ENCODE peak calls at places on chromosomes 5 and 9, in five cellular contexts. I, U, C, X and N are unnamed samples.

GRCh38 chr9:123615381-123615780 is 259.4 kb downstream of the CRB2 start:
- DNase-seq in X (no peak), C (no peak), I (no peak), U (no peak), N (no peak)

GRCh38 chr5:35342664-35343063 is 112.4 kb upstream of the PRLR start:
- DNase-seq in C (no peak), U (no peak), I (no peak), X (no peak), N (no peak)

GRCh38 chr5:146151970-146152369 is 30.5 kb downstream of the LARS1 start:
- DNase-seq in I (no peak), U (no peak), C (no peak), X (no peak), N (no peak)

GRCh38 chr5:115599502-115599901 is 2.8 kb downstream of the TICAM2 start:
- DNase-seq in X (no peak), U (peak; percentile 56), C (no peak), I (no peak), N (no peak)

GRCh38 chr5:160628295-160629006 is 206.8 kb downstream of the PTTG1 start:
- DNase-seq in I (no peak), U (no peak), C (no peak), X (no peak), N (no peak)

GRCh38 chr5:102747386-102748166 is 7.5 kb upstream of the PAM start:
- DNase-seq in X (no peak), U (no peak), C (no peak), I (no peak), N (no peak)

GRCh38 chr9:38181866-38182265 is 112.8 kb upstream of the SHB start:
- DNase-seq in X (no peak), U (no peak), C (no peak), I (no peak), N (no peak)

GRCh38 chr5:77282337-77283027 is 72.0 kb downstream of the PDE8B start:
- DNase-seq in I (no peak), C (no peak), U (peak; percentile 88), X (no peak), N (no peak)

GRCh38 chr9:127673234-127673633 is 33.6 kb upstream of the CFAP157 start:
- DNase-seq in C (no peak), U (no peak), I (no peak), X (no peak), N (no peak)

GRCh38 chr9:20316372-20316771 is 305.9 kb downstream of the MLLT3 start:
- DNase-seq in C (no peak), I (no peak), U (no peak), X (no peak), N (no peak)

GRCh38 chr5:54229041-54229780 is 81.2 kb downstream of the ARL15 start:
- DNase-seq in X (peak; percentile 54), C (peak; percentile 25), I (peak; percentile 51), U (peak; percentile 58), N (peak; percentile 57)

GRCh38 chr5:169097374-169097831 is 203.5 kb downstream of the SLIT3 start:
- DNase-seq in C (no peak), I (no peak), U (peak; percentile 2), X (no peak), N (no peak)

GRCh38 chr5:8827701-8828100 is 718.2 kb downstream of the SEMA5A start:
- DNase-seq in U (peak; percentile 57), C (no peak), X (no peak), I (no peak), N (no peak)

GRCh38 chr5:153960269-153961215 is 78.2 kb downstream of the FAM114A2 start:
- DNase-seq in C (no peak), I (no peak), X (no peak), U (no peak), N (no peak)

GRCh38 chr5:88743231-88743879 is 139.6 kb downstream of the MEF2C start:
- DNase-seq in I (peak; percentile 26), X (peak; percentile 32), U (peak; percentile 20), C (no peak), N (peak; percentile 22)

GRCh38 chr9:26129216-26129615 is 451.0 kb upstream of the TUSC1 start:
- DNase-seq in U (no peak), X (no peak), I (no peak), C (no peak), N (no peak)

GRCh38 chr9:134367061-134367460 is 40.8 kb downstream of the RXRA start:
- DNase-seq in U (no peak), C (no peak), X (no peak), I (no peak), N (no peak)

GRCh38 chr9:135290086-135290485 is 189.5 kb upstream of the PPP1R26 start:
- DNase-seq in I (no peak), X (no peak), U (no peak), C (no peak), N (no peak)

DNA sequence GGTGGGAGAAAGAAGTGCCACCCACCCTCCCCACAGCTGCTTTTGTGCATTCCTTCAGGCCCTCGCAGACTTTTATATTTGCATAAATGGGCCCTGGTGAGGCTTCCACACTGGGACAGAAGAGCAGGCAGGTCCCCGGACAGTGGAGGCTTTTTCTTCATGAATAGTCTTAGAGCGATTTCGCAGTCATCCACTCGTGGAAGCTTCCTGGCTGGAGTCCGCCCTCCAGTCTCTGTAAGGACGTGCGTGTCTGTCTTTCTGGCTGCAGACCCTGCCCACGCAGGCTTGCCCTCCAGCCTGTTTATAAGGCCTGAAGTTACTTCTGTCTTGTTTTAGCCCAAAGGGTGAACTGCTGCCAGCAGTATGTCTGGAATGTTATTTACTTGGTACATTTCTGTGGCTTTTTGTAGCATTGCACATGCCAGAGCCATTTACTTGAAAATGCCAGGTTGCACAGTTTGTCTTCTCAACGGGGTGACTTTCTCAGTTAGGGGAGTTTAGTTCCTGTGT is 195.7 kb downstream of the AOPEP start:
- DNase-seq in I (no peak), U (peak; percentile 98), X (no peak), C (peak; percentile 91), N (no peak)
- TF ChIP-seq BHLHE40 in I (peak; percentile 37), U (peak; percentile 73), X (no peak), C (no peak), N (no peak)

DNA sequence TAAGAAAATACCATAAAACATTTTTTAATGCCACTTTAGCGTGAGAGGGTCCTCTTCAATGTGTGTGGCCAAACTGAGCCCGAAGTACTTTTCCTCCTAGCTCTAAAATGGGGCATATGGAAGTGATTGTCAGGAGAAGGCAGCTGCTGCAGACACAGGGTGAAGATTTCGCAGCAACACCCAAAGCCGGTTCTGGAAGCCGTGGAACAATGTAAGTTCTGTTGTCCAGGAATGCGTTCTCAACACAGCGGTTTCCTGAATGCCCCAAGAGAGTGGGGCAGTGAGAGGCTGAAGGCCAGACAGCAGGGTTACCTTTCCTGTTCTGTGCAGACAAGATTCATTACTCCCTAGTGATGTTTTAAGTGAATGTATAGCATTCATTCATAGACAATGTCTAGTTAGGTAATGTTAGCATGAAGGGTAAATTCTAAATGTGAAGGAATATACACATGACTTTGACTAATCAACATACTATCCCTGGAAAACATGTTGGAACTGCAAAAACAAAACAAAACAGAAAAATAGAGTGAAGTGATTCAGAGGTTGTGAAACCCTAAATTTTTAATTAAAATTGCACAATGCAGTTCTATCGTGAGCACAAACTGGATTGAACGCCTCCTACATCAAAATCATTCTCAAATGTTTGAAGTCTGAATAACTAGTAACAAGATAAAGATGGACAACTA is 197.0 kb upstream of the SEMA6A start:
- DNase-seq in C (peak; percentile 76), U (no peak), X (no peak), I (no peak), N (no peak)
- TF ChIP-seq BHLHE40 in C (no peak), U (no peak), X (no peak), I (no peak), N (no peak)

DNA sequence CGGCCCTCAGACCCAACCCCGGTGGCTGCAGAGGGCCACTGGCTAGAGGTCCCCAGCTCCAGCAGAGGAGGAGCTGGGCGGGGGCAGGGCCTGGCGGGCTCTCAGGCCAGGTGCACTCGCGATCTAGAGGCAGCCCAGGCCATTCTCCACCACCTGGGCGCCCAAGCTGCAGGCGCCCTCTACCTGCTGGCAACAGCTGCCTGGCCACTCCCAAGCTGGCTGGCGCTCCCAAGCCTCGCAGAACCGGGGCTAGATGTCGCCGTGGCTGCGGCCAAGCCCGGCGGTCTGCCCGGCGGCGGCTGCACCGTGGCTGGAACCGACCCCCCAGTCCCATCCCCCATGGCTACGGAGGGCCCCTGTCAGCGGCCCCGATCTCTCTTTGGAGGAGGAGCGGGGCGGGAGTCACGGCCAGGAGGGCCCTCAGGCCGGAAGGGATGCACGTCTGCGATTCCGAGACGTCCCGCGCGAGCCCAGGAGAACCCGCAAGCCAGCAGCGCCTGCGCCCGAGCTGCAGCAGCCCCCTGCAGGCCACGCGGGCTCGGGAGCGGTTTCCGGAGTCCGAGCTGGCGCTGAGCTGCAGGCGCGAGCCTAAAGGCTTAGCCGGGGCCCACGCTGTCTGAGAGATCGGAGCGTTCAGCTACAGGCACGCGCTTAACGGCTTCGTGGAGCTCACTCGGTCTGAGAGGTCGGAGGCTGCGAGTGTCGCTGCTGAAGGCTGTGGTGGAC is 44.3 kb upstream of the BICD2 start:
- DNase-seq in I (peak; percentile 41), U (peak; percentile 73), X (peak; percentile 38), C (peak; percentile 17), N (peak; percentile 82)
- TF ChIP-seq BHLHE40 in I (no peak), U (no peak), X (no peak), C (no peak), N (no peak)

DNA sequence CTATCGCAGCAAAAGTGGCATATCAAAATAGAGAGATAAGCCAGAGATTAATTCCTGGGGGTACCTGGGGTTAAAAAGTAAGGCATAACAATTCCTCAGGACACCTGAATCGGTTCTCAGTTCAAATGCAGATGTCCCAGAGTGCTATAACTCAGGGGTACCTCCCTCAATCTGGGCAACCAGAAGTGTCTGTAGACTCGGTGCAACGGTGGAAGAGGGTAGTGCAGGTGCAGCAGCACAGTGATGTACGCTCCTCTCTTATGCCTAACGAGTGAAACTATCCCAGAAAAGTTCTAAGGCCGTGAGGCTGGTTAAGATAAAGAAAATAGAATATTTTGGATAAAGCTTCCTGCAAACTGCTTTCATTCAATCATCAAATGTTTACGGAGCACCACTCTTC is 7.9 kb upstream of the NR4A3 start:
- DNase-seq in I (no peak), X (no peak), U (no peak), C (no peak), N (no peak)
- TF ChIP-seq BHLHE40 in I (no peak), X (no peak), U (no peak), C (no peak), N (no peak)